ENCODE peak calls at places on chromosomes 16 and 17, in five cellular contexts. A, U, F, S and T are unnamed samples. For H3K9me3 and H3K4me1, the result is how much of the 10 kb centered on the place peaks cover.

GRCh38 chr17:36085710-36086268 is 4.2 kb downstream of the CCL3 start:
- DNase-seq in A (no peak), U (no peak), F (no peak), S (no peak), T (no peak)

GRCh38 chr17:3512512-3513171 is 36.8 kb downstream of the ASPA start:
- DNase-seq in A (no peak), U (no peak), F (peak), S (peak), T (no peak)

GRCh38 chr17:34249497-34249877 is 5.6 kb upstream of the CCL2 start:
- DNase-seq in A (no peak), U (no peak), F (no peak), S (no peak), T (no peak)

GRCh38 chr17:14123579-14124278 is 54.4 kb downstream of the COX10 start:
- DNase-seq in A (no peak), U (no peak), F (no peak), S (no peak), T (no peak)

GRCh38 chr17:66290097-66290722 is 12.2 kb upstream of the PRKCA start:
- DNase-seq in A (no peak), U (no peak), F (no peak), S (no peak), T (no peak)

GRCh38 chr16:2028620-2029220 is 2.0 kb downstream of the NHERF2 start:
- DNase-seq in A (no peak), U (no peak), F (no peak), S (no peak), T (no peak)

GRCh38 chr17:28526381-28526780 is 20.2 kb downstream of the FOXN1 start:
- DNase-seq in A (no peak), U (no peak), F (no peak), S (no peak), T (no peak)

GRCh38 chr16:6300523-6300922 is 1032.1 kb upstream of the RBFOX1 start:
- DNase-seq in A (no peak), U (no peak), F (no peak), S (no peak), T (no peak)

GRCh38 chr17:61399131-61400057 is at the start of gene TBX2:
- DNase-seq in A (peak), U (peak), F (peak), S (peak), T (peak)

GRCh38 chr17:37821025-37821713 is 76.3 kb upstream of the HNF1B start:
- DNase-seq in A (no peak), U (no peak), F (no peak), S (no peak), T (no peak)

GRCh38 chr17:1518410-1518809 is 2.0 kb upstream of the INPP5K start:
- DNase-seq in A (no peak), U (no peak), F (no peak), S (no peak), T (no peak)

GRCh38 chr17:15648384-15648783 is 28.9 kb upstream of the FBXW10B start:
- DNase-seq in A (no peak), U (no peak), F (no peak), S (no peak), T (no peak)

GRCh38 chr17:73691321-73691766 is 47.1 kb upstream of the SDK2 start:
- DNase-seq in A (no peak), U (no peak), F (no peak), S (no peak), T (no peak)

GRCh38 chr16:57256601-57257395 is 11.7 kb downstream of the ARL2BP start:
- DNase-seq in A (no peak), U (peak), F (no peak), S (no peak), T (peak)

GRCh38 chr17:48013876-48014602 is 23.6 kb downstream of the COPZ2 start:
- DNase-seq in A (no peak), U (no peak), F (peak), S (no peak), T (no peak)

DNA sequence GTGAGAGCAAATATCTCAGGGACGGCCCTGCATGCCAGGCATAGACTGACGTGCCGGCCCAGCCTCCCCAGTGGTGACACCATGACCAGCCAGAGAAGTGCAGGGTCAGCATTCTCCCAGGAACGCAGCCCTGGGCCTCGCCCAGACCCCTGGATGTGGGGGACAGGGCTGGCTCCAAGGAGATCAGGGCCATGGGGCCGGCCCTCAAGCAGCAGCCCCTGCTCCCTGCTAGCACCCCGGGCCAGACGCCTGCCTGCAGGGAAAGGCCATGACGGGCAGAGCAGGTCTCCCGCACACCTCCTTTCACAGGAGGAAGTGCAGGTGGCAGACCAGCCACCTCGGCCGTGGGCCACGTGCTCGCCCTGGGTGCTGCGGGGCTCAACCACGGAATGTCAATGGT is 9.5 kb downstream of the NDUFAF8 start:
- DNase-seq in A (no peak), U (no peak), F (no peak), S (peak), T (no peak)
- H3K4me3 ChIP-seq in A (no peak), U (no peak), F (no peak), S (no peak), T (no peak)

GRCh38 chr16:35629001-35629400 is 2169.6 kb downstream of the TP53TG3F start:
- DNase-seq in A (no peak), U (no peak), F (no peak), S (no peak), T (no peak)
- H3K9me3 ChIP-seq in A (under half), U (under half), F (under half), S (under half), T (under half)

GRCh38 chr16:86296263-86296662 is 214.1 kb upstream of the FOXF1 start:
- DNase-seq in A (no peak), U (no peak), F (no peak), S (no peak), T (no peak)
- H3K4me1 ChIP-seq in A (under half), U (under half), F (under half), S (under half), T (under half)

GRCh38 chr16:51773051-51773450 is 622.0 kb upstream of the SALL1 start:
- DNase-seq in A (no peak), U (no peak), F (no peak), S (no peak), T (no peak)
- H3K4me3 ChIP-seq in A (no peak), U (no peak), F (no peak), S (no peak), T (no peak)

GRCh38 chr16:850668-851067 is 50.1 kb upstream of the GNG13 start:
- DNase-seq in A (no peak), U (no peak), F (no peak), S (no peak), T (no peak)

GRCh38 chr16:848510-849253 is 48.1 kb upstream of the GNG13 start:
- DNase-seq in A (no peak), U (no peak), F (no peak), S (peak), T (no peak)

GRCh38 chr16:847151-847550 is 46.6 kb upstream of the GNG13 start:
- DNase-seq in A (no peak), U (no peak), F (no peak), S (no peak), T (no peak)

GRCh38 chr16:845349-845740 is 44.8 kb upstream of the GNG13 start:
- DNase-seq in A (no peak), U (no peak), F (no peak), S (peak), T (no peak)

DNA sequence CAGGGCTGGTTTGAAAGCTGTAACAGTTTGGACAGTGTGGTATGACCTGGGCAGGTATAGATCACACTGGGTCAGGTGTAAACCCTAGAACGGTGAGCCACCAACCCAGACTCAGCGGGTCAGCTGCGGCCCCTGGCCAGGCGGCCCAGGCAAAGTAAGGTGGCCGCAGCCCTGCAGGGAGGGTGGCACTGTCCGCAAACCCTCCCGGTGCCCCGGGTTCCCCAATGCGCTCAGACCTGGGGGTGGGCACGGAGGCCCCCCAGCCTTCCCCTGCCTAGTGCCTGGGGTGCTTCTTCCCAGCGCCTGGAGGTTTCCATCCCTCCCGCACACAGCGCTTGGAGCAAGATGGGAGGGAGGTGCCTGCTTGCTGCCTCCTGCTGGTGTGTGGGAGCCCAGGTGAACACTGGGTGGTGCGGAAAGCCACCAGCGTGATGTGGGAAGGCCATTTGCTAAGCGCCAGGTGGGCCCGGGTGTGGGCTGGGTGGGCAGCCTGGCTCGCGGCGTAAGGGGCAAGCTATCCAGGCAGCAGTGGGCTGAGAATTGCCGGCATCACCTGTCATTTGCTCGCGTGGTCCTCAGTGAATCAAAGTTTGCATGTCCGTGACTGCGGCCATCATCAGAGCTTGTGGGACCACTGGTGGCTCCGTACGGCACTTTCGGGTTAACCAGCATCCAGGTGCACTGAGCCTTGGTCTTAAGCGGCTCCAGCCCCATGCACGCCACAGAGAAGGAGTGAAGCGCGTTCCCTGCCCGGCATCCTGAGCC is 47.3 kb upstream of the GNG13 start:
- DNase-seq in A (no peak), U (no peak), F (no peak), S (peak), T (no peak)
- H3K9me3 ChIP-seq in A (under half), U (under half), F (under half), S (under half), T (under half)